ENCODE peak calls at places on chromosomes 6 and 20, in nine cellular contexts. C, O, V, K, H, F, E, R and A are unnamed samples.

GRCh38 chr6:81304486-81304885 is 448.0 kb downstream of the TENT5A start:
- DNase-seq in C (no peak), O (no peak), V (no peak), K (peak; percentile 21), H (peak; percentile 27), F (no peak), E (no peak), R (no peak), A (peak; percentile 42)

GRCh38 chr20:62477669-62478450 is 2.1 kb upstream of the GATA5 start:
- DNase-seq in C (no peak), O (no peak), V (no peak), K (no peak), H (no peak), F (no peak), E (no peak), R (peak; percentile 74), A (no peak)

GRCh38 chr6:155439376-155439775 is 16.3 kb downstream of the NOX3 start:
- DNase-seq in C (no peak), O (no peak), V (no peak), K (no peak), H (no peak), F (no peak), E (no peak), R (no peak), A (no peak)

GRCh38 chr6:147202516-147203310 is 1.5 kb upstream of the STXBP5 start:
- DNase-seq in C (peak; percentile 79), O (peak; percentile 88), V (peak; percentile 82), K (peak; percentile 97), H (peak; percentile 99), F (peak; percentile 60), E (peak; percentile 97), R (peak; percentile 94), A (peak; percentile 100)

GRCh38 chr6:19399406-19399805 is 437.8 kb upstream of the ID4 start:
- DNase-seq in C (no peak), O (no peak), V (no peak), K (peak; percentile 66), H (peak; percentile 91), F (no peak), E (no peak), R (no peak), A (peak; percentile 84)

GRCh38 chr6:158356586-158357546 is 44.6 kb downstream of the TULP4 start:
- DNase-seq in C (no peak), O (no peak), V (no peak), K (no peak), H (no peak), F (no peak), E (no peak), R (no peak), A (no peak)

GRCh38 chr6:159758031-159759001 is 3.5 kb upstream of the ACAT2 start:
- DNase-seq in C (no peak), O (no peak), V (no peak), K (peak; percentile 72), H (peak; percentile 68), F (no peak), E (peak; percentile 77), R (no peak), A (peak; percentile 88)

GRCh38 chr6:103231185-103231584 is 1628.5 kb downstream of the HACE1 start:
- DNase-seq in C (no peak), O (no peak), V (no peak), K (no peak), H (no peak), F (no peak), E (no peak), R (no peak), A (no peak)

GRCh38 chr6:43806041-43806757 is 36.2 kb downstream of the VEGFA start:
- DNase-seq in C (no peak), O (no peak), V (no peak), K (no peak), H (no peak), F (no peak), E (no peak), R (no peak), A (peak; percentile 84)

GRCh38 chr20:40880063-40880715 is 148.4 kb upstream of the TOP1 start:
- DNase-seq in C (no peak), O (peak; percentile 48), V (no peak), K (no peak), H (peak; percentile 13), F (no peak), E (no peak), R (no peak), A (peak; percentile 28)

GRCh38 chr20:37294262-37294981 is 5.0 kb downstream of the MANBAL start:
- DNase-seq in C (no peak), O (no peak), V (no peak), K (peak; percentile 75), H (peak; percentile 72), F (no peak), E (peak; percentile 73), R (no peak), A (peak; percentile 44)

GRCh38 chr6:404685-405423 is 13.3 kb downstream of the IRF4 start:
- DNase-seq in C (no peak), O (no peak), V (no peak), K (no peak), H (no peak), F (no peak), E (no peak), R (no peak), A (no peak)

GRCh38 chr6:28772480-28773381 is 151.1 kb downstream of the TRIM27 start:
- DNase-seq in C (no peak), O (no peak), V (no peak), K (no peak), H (no peak), F (no peak), E (no peak), R (peak; percentile 53), A (no peak)

GRCh38 chr6:147382945-147383554 is 125.4 kb upstream of the SAMD5 start:
- DNase-seq in C (no peak), O (peak; percentile 11), V (no peak), K (peak; percentile 35), H (peak; percentile 76), F (no peak), E (no peak), R (peak; percentile 31), A (peak; percentile 50)

GRCh38 chr6:107917468-107918375 is 40.3 kb downstream of the SEC63 start:
- DNase-seq in C (no peak), O (no peak), V (no peak), K (no peak), H (no peak), F (no peak), E (no peak), R (peak; percentile 39), A (no peak)

GRCh38 chr6:27752038-27752885 is 159.9 kb downstream of the OR2B2 start:
- DNase-seq in C (peak; percentile 32), O (peak; percentile 84), V (peak; percentile 47), K (peak; percentile 60), H (peak; percentile 87), F (peak; percentile 17), E (peak; percentile 62), R (peak; percentile 84), A (peak; percentile 90)

GRCh38 chr20:9407805-9408421 is 106.5 kb upstream of the LAMP5 start:
- DNase-seq in C (peak; percentile 7), O (peak; percentile 73), V (peak; percentile 66), K (peak; percentile 50), H (peak; percentile 90), F (no peak), E (no peak), R (peak; percentile 67), A (peak; percentile 81)

GRCh38 chr20:59149678-59150504 is 13.7 kb upstream of the ZNF831 start:
- DNase-seq in C (peak; percentile 70), O (no peak), V (peak; percentile 73), K (no peak), H (no peak), F (peak; percentile 51), E (no peak), R (no peak), A (no peak)

GRCh38 chr6:10531942-10532341 is 10.8 kb downstream of the GCNT2 start:
- DNase-seq in C (no peak), O (no peak), V (no peak), K (no peak), H (no peak), F (no peak), E (no peak), R (no peak), A (no peak)

GRCh38 chr6:6724319-6725119 is 136.0 kb downstream of the LY86 start:
- DNase-seq in C (peak; percentile 20), O (peak; percentile 59), V (peak; percentile 71), K (peak; percentile 68), H (peak; percentile 87), F (no peak), E (peak; percentile 96), R (peak; percentile 86), A (peak; percentile 78)

GRCh38 chr20:53826597-53827291 is 233.1 kb upstream of the ZNF217 start:
- DNase-seq in C (no peak), O (no peak), V (no peak), K (no peak), H (peak; percentile 15), F (no peak), E (no peak), R (no peak), A (peak; percentile 39)

GRCh38 chr6:91704531-91704930 is 1117.7 kb upstream of the MAP3K7 start:
- DNase-seq in C (no peak), O (no peak), V (no peak), K (peak; percentile 86), H (peak; percentile 45), F (no peak), E (no peak), R (no peak), A (peak; percentile 46)

GRCh38 chr6:72580281-72580940 is 41.5 kb upstream of the KCNQ5 start:
- DNase-seq in C (no peak), O (peak; percentile 44), V (peak; percentile 5), K (peak; percentile 78), H (peak; percentile 86), F (no peak), E (peak; percentile 71), R (peak; percentile 36), A (peak; percentile 87)

GRCh38 chr6:42316981-42317380 is 99.3 kb upstream of the MRPS10 start:
- DNase-seq in C (no peak), O (no peak), V (no peak), K (peak; percentile 65), H (no peak), F (no peak), E (no peak), R (no peak), A (peak; percentile 82)

GRCh38 chr20:13382786-13383185 is 161.7 kb downstream of the ISM1 start:
- DNase-seq in C (no peak), O (no peak), V (no peak), K (no peak), H (no peak), F (no peak), E (no peak), R (no peak), A (no peak)

GRCh38 chr6:13914346-13914745 is 10.4 kb upstream of the RNF182 start:
- DNase-seq in C (no peak), O (no peak), V (no peak), K (peak; percentile 54), H (no peak), F (no peak), E (no peak), R (peak; percentile 17), A (peak; percentile 71)